ENCODE peak calls at places on chromosomes 6 and 20, in ten cellular contexts. E is endothelial cell of umbilical vein; M is pancreas; U is CD8-positive, alpha-beta T cell; X is mucosa of descending colon; C is lung; O is body of pancreas; G is sigmoid colon; J is mammary epithelial cell; V is MM.1S. K is an unnamed sample.

GRCh38 chr20:21920231-21920630 is 214.8 kb downstream of the PAX1 start:
- DNase-seq in E (no peak), M (no peak), U (no peak), X (no peak), C (no peak), O (no peak), G (no peak), J (no peak), V (no peak), K (no peak)

GRCh38 chr6:93416575-93417420 is 2.6 kb downstream of the EPHA7 start:
- DNase-seq in E (peak; percentile 10), M (peak; percentile 11), U (no peak), X (peak; percentile 43), C (no peak), O (peak; percentile 13), G (peak; percentile 70), J (peak; percentile 11), V (peak; percentile 39), K (peak; percentile 73)

GRCh38 chr6:100226811-100227210 is 232.8 kb upstream of the MCHR2 start:
- DNase-seq in E (peak; percentile 18), M (no peak), U (no peak), X (no peak), C (no peak), O (no peak), G (no peak), J (no peak), V (no peak), K (no peak)

GRCh38 chr20:17860306-17861197 is 108.0 kb downstream of the SNX5 start:
- DNase-seq in E (no peak), M (no peak), U (no peak), X (no peak), C (no peak), O (no peak), G (no peak), J (no peak), V (no peak), K (no peak)

GRCh38 chr6:137475103-137475502 is 19.1 kb downstream of the OLIG3 start:
- DNase-seq in E (no peak), M (no peak), U (no peak), X (no peak), C (no peak), O (no peak), G (no peak), J (no peak), V (no peak), K (no peak)

GRCh38 chr6:73983367-73983766 is 287.4 kb downstream of the CD109 start:
- DNase-seq in E (no peak), M (no peak), U (no peak), X (no peak), C (no peak), O (no peak), G (no peak), J (no peak), V (no peak), K (no peak)

GRCh38 chr6:153523390-153523789 is 392.3 kb upstream of the RGS17 start:
- DNase-seq in E (no peak), M (no peak), U (no peak), X (no peak), C (no peak), O (no peak), G (no peak), J (no peak), V (no peak), K (no peak)

GRCh38 chr6:55957961-55958422 is 82.6 kb upstream of the BMP5 start:
- DNase-seq in E (no peak), M (no peak), U (no peak), X (no peak), C (no peak), O (no peak), G (no peak), J (no peak), V (no peak), K (no peak)

GRCh38 chr20:36060676-36061075 is 92.3 kb downstream of the CNBD2 start:
- DNase-seq in E (no peak), M (no peak), U (no peak), X (no peak), C (no peak), O (no peak), G (no peak), J (peak; percentile 69), V (no peak), K (no peak)

GRCh38 chr20:1038205-1038604 is 36.1 kb upstream of the RSPO4 start:
- DNase-seq in E (no peak), M (no peak), U (no peak), X (no peak), C (no peak), O (no peak), G (no peak), J (no peak), V (no peak), K (no peak)

GRCh38 chr6:18724056-18724455 is 336.9 kb downstream of the RNF144B start:
- DNase-seq in E (no peak), M (no peak), U (no peak), X (no peak), C (no peak), O (no peak), G (no peak), J (no peak), V (no peak), K (no peak)

GRCh38 chr20:23624307-23624706 is 13.4 kb downstream of the CST3 start:
- DNase-seq in E (no peak), M (no peak), U (no peak), X (no peak), C (no peak), O (no peak), G (no peak), J (peak; percentile 52), V (no peak), K (no peak)

GRCh38 chr20:56217820-56218219 is 30.7 kb upstream of the MC3R start:
- DNase-seq in E (no peak), M (no peak), U (no peak), X (no peak), C (no peak), O (no peak), G (no peak), J (no peak), V (no peak), K (no peak)

GRCh38 chr20:56222945-56223344 is 25.6 kb upstream of the MC3R start:
- DNase-seq in E (no peak), M (no peak), U (no peak), X (no peak), C (no peak), O (no peak), G (no peak), J (peak; percentile 52), V (no peak), K (no peak)

GRCh38 chr20:56222201-56222600 is 26.3 kb upstream of the MC3R start:
- DNase-seq in E (no peak), M (no peak), U (no peak), X (no peak), C (no peak), O (no peak), G (no peak), J (peak; percentile 68), V (no peak), K (no peak)

GRCh38 chr20:56223352-56223751 is 25.2 kb upstream of the MC3R start:
- DNase-seq in E (no peak), M (no peak), U (no peak), X (no peak), C (no peak), O (no peak), G (no peak), J (peak; percentile 78), V (no peak), K (no peak)
- H3K9me3 ChIP-seq in E (peaks cover 3% of the 10 kb centered on the region), M (no peaks in the 10 kb centered on the region), U (no peaks in the 10 kb centered on the region), X (peaks cover 9% of the 10 kb centered on the region), C (no peaks in the 10 kb centered on the region), O (no peaks in the 10 kb centered on the region), G (no peaks in the 10 kb centered on the region), J (peaks cover 13% of the 10 kb centered on the region), V (no peaks in the 10 kb centered on the region), K (no peaks in the 10 kb centered on the region)

DNA sequence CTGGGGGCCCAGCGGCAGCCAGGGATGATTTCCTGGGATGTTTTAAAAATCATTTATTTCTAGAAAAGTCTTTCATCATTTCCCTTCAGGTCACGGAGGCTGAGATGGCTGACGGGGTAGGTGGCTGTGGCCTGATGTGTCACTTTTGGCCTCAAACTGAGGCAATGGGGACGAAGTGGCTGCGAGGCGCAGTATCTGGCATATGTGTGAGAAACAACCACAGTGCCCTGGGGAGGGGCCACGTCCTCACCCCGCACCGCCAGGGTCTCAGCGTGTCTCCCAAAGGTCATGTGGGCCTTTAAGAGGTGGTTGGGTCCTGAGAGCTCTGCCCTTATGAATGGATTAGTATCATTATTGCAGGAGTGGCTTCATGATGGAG is 120.0 kb downstream of the CEBPB start:
- DNase-seq in E (no peak), M (no peak), U (no peak), X (no peak), C (no peak), O (no peak), G (no peak), J (no peak), V (no peak), K (no peak)
- H3K4me1 ChIP-seq in E (peaks cover 14% of the 10 kb centered on the region), M (peaks cover 27% of the 10 kb centered on the region), U (no peaks in the 10 kb centered on the region), X (peaks cover 16% of the 10 kb centered on the region), C (peaks cover 8% of the 10 kb centered on the region), O (peaks cover 50% of the 10 kb centered on the region), G (peaks cover 65% of the 10 kb centered on the region), J (peaks cover 50% of the 10 kb centered on the region), V (no peaks in the 10 kb centered on the region), K (no peaks in the 10 kb centered on the region)

GRCh38 chr6:22883061-22883717 is 313.8 kb downstream of the HDGFL1 start:
- DNase-seq in E (peak; percentile 85), M (no peak), U (no peak), X (no peak), C (no peak), O (no peak), G (no peak), J (no peak), V (no peak), K (no peak)
- H3K9me3 ChIP-seq in E (no peaks in the 10 kb centered on the region), M (no peaks in the 10 kb centered on the region), U (no peaks in the 10 kb centered on the region), X (no peaks in the 10 kb centered on the region), C (no peaks in the 10 kb centered on the region), O (no peaks in the 10 kb centered on the region), G (no peaks in the 10 kb centered on the region), J (no peaks in the 10 kb centered on the region), V (no peaks in the 10 kb centered on the region), K (no peaks in the 10 kb centered on the region)

GRCh38 chr20:48431635-48432034 is 396.2 kb downstream of the PREX1 start:
- DNase-seq in E (no peak), M (no peak), U (no peak), X (no peak), C (no peak), O (no peak), G (no peak), J (no peak), V (no peak), K (no peak)

GRCh38 chr20:48421547-48421946 is 406.3 kb downstream of the PREX1 start:
- DNase-seq in E (no peak), M (no peak), U (no peak), X (no peak), C (no peak), O (no peak), G (no peak), J (no peak), V (peak; percentile 8), K (no peak)

GRCh38 chr20:48422242-48422960 is 405.4 kb downstream of the PREX1 start:
- DNase-seq in E (no peak), M (no peak), U (no peak), X (no peak), C (no peak), O (no peak), G (no peak), J (no peak), V (no peak), K (no peak)

DNA sequence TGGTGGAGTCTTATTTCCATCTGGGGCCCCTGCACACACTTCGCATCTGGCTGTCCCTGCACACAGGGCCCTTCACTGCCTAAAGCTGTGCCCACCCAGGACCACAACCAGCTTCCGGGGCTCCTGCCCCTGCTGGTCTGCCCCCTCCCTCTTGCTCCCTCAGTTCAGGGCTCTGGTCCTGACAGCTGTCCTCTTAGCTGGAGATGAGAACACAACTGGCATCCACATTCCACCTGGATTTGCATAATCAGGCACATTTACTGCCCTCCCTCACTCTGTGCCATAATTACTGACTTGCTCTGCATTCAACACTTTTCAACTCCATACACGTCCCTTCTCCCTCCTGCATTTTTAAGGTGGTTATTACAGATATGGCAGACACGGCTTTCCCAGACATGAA is 402.0 kb downstream of the PREX1 start:
- DNase-seq in E (no peak), M (no peak), U (no peak), X (no peak), C (no peak), O (no peak), G (no peak), J (no peak), V (no peak), K (peak; percentile 6)
- H3K4me1 ChIP-seq in E (no peaks in the 10 kb centered on the region), M (no peaks in the 10 kb centered on the region), U (no peaks in the 10 kb centered on the region), X (no peaks in the 10 kb centered on the region), C (no peaks in the 10 kb centered on the region), O (no peaks in the 10 kb centered on the region), G (no peaks in the 10 kb centered on the region), J (no peaks in the 10 kb centered on the region), V (no peaks in the 10 kb centered on the region), K (peaks cover 7% of the 10 kb centered on the region)

K was measured in HAP-1.